ENCODE peak calls at places on chromosomes 7 and 10, in four cellular contexts. One of them, this sample, is unnamed.

GRCh38 chr10:30093303-30093967 is 34.0 kb upstream of the JCAD start:
- DNase-seq in ovary: no peak
- DNase-seq in H1: no peak
- DNase-seq in sigmoid colon: no peak
- DNase-seq in this sample: no peak

GRCh38 chr10:96987842-96988175 is 155.7 kb downstream of the LCOR start:
- DNase-seq in ovary: no peak
- DNase-seq in H1: no peak
- DNase-seq in sigmoid colon: no peak
- DNase-seq in this sample: no peak

GRCh38 chr7:107943018-107943417 is 52.0 kb downstream of the DLD start:
- DNase-seq in sigmoid colon: no peak
- DNase-seq in ovary: no peak
- DNase-seq in H1: no peak
- DNase-seq in this sample: no peak

GRCh38 chr7:98222533-98223195 is 11.4 kb downstream of the BHLHA15 start:
- DNase-seq in ovary: no peak
- DNase-seq in H1: no peak
- DNase-seq in sigmoid colon: no peak
- DNase-seq in this sample: no peak

GRCh38 chr7:106102387-106102966 is 9.6 kb downstream of the SYPL1 start:
- DNase-seq in ovary: no peak
- DNase-seq in sigmoid colon: no peak
- DNase-seq in H1: no peak
- DNase-seq in this sample: no peak

GRCh38 chr10:122286872-122287271 is 15.8 kb downstream of the BTBD16 start:
- DNase-seq in H1: no peak
- DNase-seq in ovary: no peak
- DNase-seq in sigmoid colon: peak
- DNase-seq in this sample: no peak

GRCh38 chr7:74294191-74294998 is 5.2 kb downstream of the CLIP2 start:
- DNase-seq in sigmoid colon: no peak
- DNase-seq in ovary: no peak
- DNase-seq in H1: no peak
- DNase-seq in this sample: no peak

GRCh38 chr7:28062197-28062988 is 118.2 kb downstream of the JAZF1 start:
- DNase-seq in H1: no peak
- DNase-seq in sigmoid colon: peak
- DNase-seq in ovary: peak
- DNase-seq in this sample: no peak

GRCh38 chr7:98400538-98401427 is at the start of gene BAIAP2L1:
- DNase-seq in sigmoid colon: peak
- DNase-seq in ovary: peak
- DNase-seq in H1: peak
- DNase-seq in this sample: peak

GRCh38 chr7:132002343-132002968 is 446.0 kb upstream of the PODXL start:
- DNase-seq in sigmoid colon: no peak
- DNase-seq in H1: no peak
- DNase-seq in ovary: no peak
- DNase-seq in this sample: no peak

GRCh38 chr7:99839560-99840011 is 11.8 kb downstream of the CYP3A43 start:
- DNase-seq in H1: no peak
- DNase-seq in ovary: no peak
- DNase-seq in sigmoid colon: no peak
- DNase-seq in this sample: no peak

GRCh38 chr7:55493416-55493815 is 78.9 kb downstream of the VOPP1 start:
- DNase-seq in sigmoid colon: no peak
- DNase-seq in ovary: no peak
- DNase-seq in H1: no peak
- DNase-seq in this sample: no peak

GRCh38 chr7:46600340-46600739 is 679.3 kb upstream of the IGFBP3 start:
- DNase-seq in ovary: no peak
- DNase-seq in H1: no peak
- DNase-seq in sigmoid colon: peak
- DNase-seq in this sample: peak

GRCh38 chr7:2098496-2098895 is 134.2 kb downstream of the MAD1L1 start:
- DNase-seq in H1: no peak
- DNase-seq in ovary: no peak
- DNase-seq in sigmoid colon: no peak
- DNase-seq in this sample: no peak

GRCh38 chr10:47077941-47078340 is 166.7 kb downstream of the PTPN20 start:
- DNase-seq in sigmoid colon: no peak
- DNase-seq in ovary: no peak
- DNase-seq in H1: no peak
- DNase-seq in this sample: no peak

GRCh38 chr7:130273081-130273699 is 6.5 kb downstream of the CPA2 start:
- DNase-seq in H1: peak
- DNase-seq in ovary: peak
- DNase-seq in sigmoid colon: no peak
- DNase-seq in this sample: no peak

GRCh38 chr7:80145780-80146422 is 11.3 kb downstream of the GNAI1 start:
- DNase-seq in ovary: no peak
- DNase-seq in sigmoid colon: no peak
- DNase-seq in H1: no peak
- DNase-seq in this sample: no peak

GRCh38 chr7:140358771-140359095 is 39.6 kb downstream of the SLC37A3 start:
- DNase-seq in sigmoid colon: no peak
- DNase-seq in ovary: no peak
- DNase-seq in H1: no peak
- DNase-seq in this sample: no peak

GRCh38 chr10:29636178-29636577 is 1.4 kb upstream of the SVIL start:
- DNase-seq in H1: no peak
- DNase-seq in sigmoid colon: no peak
- DNase-seq in ovary: no peak
- DNase-seq in this sample: no peak

GRCh38 chr7:75064291-75064690 is 9.3 kb downstream of the RCC1L start:
- DNase-seq in H1: no peak
- DNase-seq in sigmoid colon: no peak
- DNase-seq in ovary: no peak
- DNase-seq in this sample: no peak

GRCh38 chr10:93821051-93821772 is 63.5 kb downstream of the LGI1 start:
- DNase-seq in H1: no peak
- DNase-seq in ovary: no peak
- DNase-seq in sigmoid colon: no peak
- DNase-seq in this sample: no peak

GRCh38 chr10:2619472-2619871 is 447.9 kb upstream of the PFKP start:
- DNase-seq in ovary: no peak
- DNase-seq in sigmoid colon: no peak
- DNase-seq in H1: no peak
- DNase-seq in this sample: no peak

GRCh38 chr7:36091571-36092176 is 61.4 kb upstream of the EEPD1 start:
- DNase-seq in sigmoid colon: no peak
- DNase-seq in H1: no peak
- DNase-seq in ovary: no peak
- DNase-seq in this sample: no peak

GRCh38 chr7:36090976-36091375 is 62.1 kb upstream of the EEPD1 start:
- DNase-seq in sigmoid colon: no peak
- DNase-seq in ovary: no peak
- DNase-seq in H1: no peak
- DNase-seq in this sample: no peak

GRCh38 chr7:36092221-36092771 is 60.8 kb upstream of the EEPD1 start:
- DNase-seq in ovary: no peak
- DNase-seq in H1: no peak
- DNase-seq in sigmoid colon: no peak
- DNase-seq in this sample: no peak

GRCh38 chr7:36100293-36100692 is 52.8 kb upstream of the EEPD1 start:
- DNase-seq in sigmoid colon: no peak
- DNase-seq in ovary: no peak
- DNase-seq in H1: no peak
- DNase-seq in this sample: no peak

DNA sequence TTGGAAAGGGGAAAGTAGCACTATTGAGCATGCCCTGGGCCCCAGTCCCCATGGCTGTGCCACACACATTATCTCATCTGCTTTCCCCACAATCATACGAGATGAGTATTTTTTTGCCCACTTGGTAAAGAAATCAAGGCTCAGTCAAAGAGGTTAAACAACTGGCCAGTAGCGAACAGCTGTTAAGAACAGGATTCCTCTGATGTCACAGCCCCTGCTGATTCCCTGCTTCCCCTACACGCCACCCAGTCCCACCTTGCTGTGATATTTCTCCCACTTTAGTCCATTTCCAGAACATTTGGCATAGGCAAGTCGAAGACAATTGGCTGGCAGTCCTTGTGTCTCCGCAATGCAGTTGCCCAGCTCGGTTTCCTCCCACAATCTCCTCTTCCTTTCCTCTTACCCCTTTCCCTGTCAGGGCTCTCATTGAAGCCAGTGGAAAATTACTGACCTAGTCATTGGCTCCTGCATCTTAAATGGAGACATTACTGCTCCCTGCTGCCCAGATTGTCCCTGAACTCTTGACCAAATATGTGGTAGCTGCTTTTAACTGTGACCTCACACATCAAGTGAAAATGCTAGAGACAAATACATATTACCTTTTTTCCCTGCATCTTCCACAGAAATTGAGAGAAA is 56.5 kb upstream of the EEPD1 start:
- DNase-seq in ovary: no peak
- DNase-seq in H1: no peak
- DNase-seq in sigmoid colon: no peak
- DNase-seq in this sample: no peak
- TF ChIP-seq EP300 in ovary: no peak
- TF ChIP-seq EP300 in H1: no peak
- TF ChIP-seq EP300 in sigmoid colon: no peak
- TF ChIP-seq EP300 in this sample: no peak

DNA sequence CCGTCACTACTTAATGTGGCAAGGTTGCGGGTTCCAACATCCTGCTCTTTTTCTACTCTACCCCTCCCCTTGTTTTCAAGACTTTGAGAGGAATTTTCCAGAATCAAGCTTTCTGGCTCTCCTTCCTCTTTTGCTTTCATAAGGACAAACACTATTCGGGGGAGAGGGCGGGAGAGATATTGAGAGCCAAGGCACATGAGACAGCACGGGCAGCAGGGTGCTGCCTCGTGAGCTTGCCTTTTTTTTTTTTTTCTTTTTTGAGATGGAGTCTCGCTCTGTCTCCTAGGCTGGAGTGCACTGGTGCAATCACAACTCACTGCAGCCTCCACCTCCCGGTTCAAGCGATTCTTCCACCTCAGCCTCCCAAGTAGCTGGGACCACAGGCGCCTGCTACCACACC is 6.8 kb upstream of the PFKFB3 start:
- DNase-seq in ovary: no peak
- DNase-seq in H1: no peak
- DNase-seq in sigmoid colon: peak
- DNase-seq in this sample: no peak
- TF ChIP-seq EP300 in ovary: no peak
- TF ChIP-seq EP300 in H1: no peak
- TF ChIP-seq EP300 in sigmoid colon: no peak
- TF ChIP-seq EP300 in this sample: no peak

DNA sequence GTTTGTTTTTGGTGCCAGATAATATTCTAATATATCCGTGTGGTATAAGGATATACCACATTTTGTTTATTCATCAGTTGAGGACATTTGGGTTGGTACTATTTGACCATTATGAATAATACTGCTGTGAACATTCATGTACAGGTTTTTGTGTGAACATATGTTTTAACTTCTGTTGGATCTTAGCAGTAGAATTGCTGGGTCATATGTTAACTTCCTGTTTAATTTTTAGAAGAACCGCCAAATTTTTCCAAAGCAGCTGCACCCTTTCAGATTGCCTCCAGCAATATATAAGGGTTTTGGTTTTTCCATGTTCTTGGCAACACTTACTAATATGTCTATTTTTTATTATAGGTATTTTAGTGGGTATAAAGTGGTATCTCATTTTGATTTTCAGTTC is 22.8 kb downstream of the VPS26A start:
- DNase-seq in H1: no peak
- DNase-seq in ovary: no peak
- DNase-seq in sigmoid colon: no peak
- DNase-seq in this sample: no peak
- TF ChIP-seq EP300 in H1: no peak
- TF ChIP-seq EP300 in ovary: no peak
- TF ChIP-seq EP300 in sigmoid colon: no peak
- TF ChIP-seq EP300 in this sample: no peak

GRCh38 chr7:4345004-4345403 is 337.1 kb upstream of the FOXK1 start:
- DNase-seq in ovary: no peak
- DNase-seq in sigmoid colon: no peak
- DNase-seq in H1: no peak
- DNase-seq in this sample: no peak

GRCh38 chr7:4338556-4338955 is 343.5 kb upstream of the FOXK1 start:
- DNase-seq in sigmoid colon: no peak
- DNase-seq in H1: no peak
- DNase-seq in ovary: no peak
- DNase-seq in this sample: no peak

GRCh38 chr7:4343272-4344000 is 338.7 kb upstream of the FOXK1 start:
- DNase-seq in ovary: no peak
- DNase-seq in sigmoid colon: no peak
- DNase-seq in H1: no peak
- DNase-seq in this sample: no peak
- TF ChIP-seq EP300 in ovary: no peak
- TF ChIP-seq EP300 in sigmoid colon: no peak
- TF ChIP-seq EP300 in H1: no peak
- TF ChIP-seq EP300 in this sample: no peak

DNA sequence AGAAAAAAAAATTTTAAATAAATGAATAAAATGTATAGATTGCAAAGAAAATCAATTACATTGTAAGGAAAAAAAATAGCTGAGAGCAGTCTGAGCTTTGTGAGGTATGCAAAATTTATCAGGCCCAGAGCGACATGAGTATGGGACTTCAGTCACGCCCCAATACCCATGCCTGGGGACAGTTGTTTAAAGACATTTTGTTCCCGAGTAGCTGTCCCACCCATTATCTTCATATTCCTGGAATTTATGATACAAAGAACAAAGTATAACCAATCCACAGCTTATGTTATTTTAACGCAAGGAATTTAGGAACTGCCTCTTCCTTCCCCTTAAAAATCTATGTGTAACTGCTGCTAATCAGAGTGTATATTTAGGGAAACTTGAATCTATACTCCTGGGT is 1.6 kb upstream of the PON2 start:
- DNase-seq in H1: no peak
- DNase-seq in sigmoid colon: no peak
- DNase-seq in ovary: no peak
- DNase-seq in this sample: no peak
- TF ChIP-seq EP300 in H1: no peak
- TF ChIP-seq EP300 in sigmoid colon: no peak
- TF ChIP-seq EP300 in ovary: no peak
- TF ChIP-seq EP300 in this sample: no peak

GRCh38 chr7:16718111-16718656 is 35.4 kb upstream of the TSPAN13 start:
- DNase-seq in H1: no peak
- DNase-seq in sigmoid colon: no peak
- DNase-seq in ovary: no peak
- DNase-seq in this sample: no peak

GRCh38 chr7:16724344-16724743 is 29.2 kb upstream of the TSPAN13 start:
- DNase-seq in H1: no peak
- DNase-seq in sigmoid colon: no peak
- DNase-seq in ovary: no peak
- DNase-seq in this sample: no peak

GRCh38 chr7:16721541-16721940 is 32.0 kb upstream of the TSPAN13 start:
- DNase-seq in ovary: no peak
- DNase-seq in H1: no peak
- DNase-seq in sigmoid colon: no peak
- DNase-seq in this sample: no peak

DNA sequence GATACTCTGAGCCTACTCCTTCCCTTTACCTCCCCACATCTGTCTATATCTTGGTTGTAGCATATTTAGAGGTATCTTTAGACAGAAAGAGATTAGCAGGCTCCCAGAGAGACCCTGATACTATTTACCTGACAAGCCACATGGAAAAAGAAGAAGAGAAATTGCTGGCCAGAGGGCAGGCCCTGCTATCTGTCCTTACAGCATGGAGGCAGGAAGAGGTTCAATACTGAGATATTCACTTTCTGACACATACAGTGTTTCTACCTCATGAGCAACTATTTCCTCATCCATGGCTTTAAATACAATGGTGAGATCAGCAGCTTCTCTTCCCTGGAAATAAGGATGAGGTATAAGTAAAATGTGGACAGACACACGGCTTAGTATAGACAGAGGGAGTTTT is 33.9 kb upstream of the TSPAN13 start:
- DNase-seq in ovary: no peak
- DNase-seq in H1: no peak
- DNase-seq in sigmoid colon: no peak
- DNase-seq in this sample: no peak
- TF ChIP-seq EP300 in ovary: no peak
- TF ChIP-seq EP300 in H1: no peak
- TF ChIP-seq EP300 in sigmoid colon: no peak
- TF ChIP-seq EP300 in this sample: no peak

This sample was measured in suprapubic skin.